ENCODE peak calls at places on chromosomes 3 and 15, in four cellular contexts. M is PC-3, N is HepG2, L is heart left ventricle. P is an unnamed sample. For H3K4me1, the result is how much of the 10 kb centered on the place peaks cover.

GRCh38 chr15:77030042-77030927 is 35.4 kb downstream of the PSTPIP1 start:
- DNase-seq in M (no peak), N (no peak), L (peak), P (no peak)

GRCh38 chr3:141532609-141533008 is 45.8 kb downstream of the RASA2 start:
- DNase-seq in M (no peak), N (no peak), L (no peak), P (no peak)

GRCh38 chr3:156892701-156893100 is 66.5 kb downstream of the LEKR1 start:
- DNase-seq in M (peak), N (peak), L (no peak), P (no peak)

GRCh38 chr3:162082516-162082915 is 585.9 kb downstream of the OTOL1 start:
- DNase-seq in M (no peak), N (no peak), L (no peak), P (no peak)

GRCh38 chr3:30011237-30011803 is 595.1 kb upstream of the TGFBR2 start:
- DNase-seq in M (peak), N (no peak), L (no peak), P (no peak)

GRCh38 chr3:81581966-81582599 is 179.4 kb downstream of the GBE1 start:
- DNase-seq in M (peak), N (peak), L (no peak), P (no peak)

GRCh38 chr15:74789741-74790079 is 7.8 kb downstream of the CSK start:
- DNase-seq in M (no peak), N (no peak), L (no peak), P (no peak)

GRCh38 chr15:45307230-45307924 is 55.3 kb downstream of the SLC28A2 start:
- DNase-seq in M (peak), N (peak), L (no peak), P (no peak)

GRCh38 chr3:2967851-2968250 is 142.3 kb downstream of the IL5RA start:
- DNase-seq in M (no peak), N (no peak), L (no peak), P (no peak)

GRCh38 chr3:50971487-50971924 is 296.8 kb downstream of the DOCK3 start:
- DNase-seq in M (peak), N (peak), L (no peak), P (peak)

GRCh38 chr3:113193298-113193697 is 18.1 kb upstream of the BOC start:
- DNase-seq in M (no peak), N (no peak), L (no peak), P (no peak)

GRCh38 chr3:76523337-76523736 is 516.6 kb upstream of the ROBO2 start:
- DNase-seq in M (no peak), N (no peak), L (no peak), P (no peak)

GRCh38 chr15:71634820-71635219 is 175.5 kb upstream of the NR2E3 start:
- DNase-seq in M (no peak), N (no peak), L (no peak), P (no peak)

GRCh38 chr3:100954990-100955389 is 38.2 kb downstream of the ABI3BP start:
- DNase-seq in M (peak), N (no peak), L (peak), P (no peak)

GRCh38 chr3:126014252-126014651 is 45.3 kb downstream of the ROPN1B start:
- DNase-seq in M (no peak), N (no peak), L (no peak), P (peak)

GRCh38 chr15:98807262-98807661 is 158.9 kb downstream of the IGF1R start:
- DNase-seq in M (no peak), N (no peak), L (no peak), P (no peak)

GRCh38 chr3:38648659-38649499 is 608 bp downstream of the SCN5A start:
- DNase-seq in M (no peak), N (no peak), L (no peak), P (no peak)

GRCh38 chr3:76352069-76352847 is 566.9 kb upstream of the ZNF717 start:
- DNase-seq in M (no peak), N (no peak), L (no peak), P (no peak)

GRCh38 chr3:15284121-15284889 is 48.1 kb downstream of the SH3BP5 start:
- DNase-seq in M (peak), N (no peak), L (peak), P (no peak)

GRCh38 chr15:32867313-32867626 is 149.5 kb downstream of the GREM1 start:
- DNase-seq in M (peak), N (no peak), L (no peak), P (no peak)

GRCh38 chr3:15319127-15319526 is 13.3 kb downstream of the SH3BP5 start:
- DNase-seq in M (no peak), N (no peak), L (no peak), P (no peak)

GRCh38 chr3:142065932-142066331 is 83.4 kb downstream of the TFDP2 start:
- DNase-seq in M (no peak), N (no peak), L (no peak), P (no peak)

GRCh38 chr3:15933439-15934144 is 135.8 kb upstream of the ANKRD28 start:
- DNase-seq in M (no peak), N (no peak), L (no peak), P (no peak)

GRCh38 chr15:75809986-75810750 is 33.1 kb upstream of the UBE2Q2 start:
- DNase-seq in M (peak), N (peak), L (no peak), P (no peak)

GRCh38 chr3:189664311-189664710 is 33.1 kb downstream of the TP63 start:
- DNase-seq in M (peak), N (no peak), L (no peak), P (no peak)

GRCh38 chr15:35000511-35000910 is 12.4 kb upstream of the ZNF770 start:
- DNase-seq in M (peak), N (no peak), L (no peak), P (no peak)

GRCh38 chr15:86568378-86568777 is 488.7 kb downstream of the AGBL1 start:
- DNase-seq in M (no peak), N (no peak), L (no peak), P (no peak)

GRCh38 chr3:128348805-128349531 is 117.7 kb downstream of the DNAJB8 start:
- DNase-seq in M (peak), N (no peak), L (no peak), P (no peak)

GRCh38 chr15:83206971-83207621 is 527 bp downstream of the HDGFL3 start:
- DNase-seq in M (peak), N (no peak), L (peak), P (no peak)

GRCh38 chr3:167394003-167394402 is 13.9 kb upstream of the ZBBX start:
- DNase-seq in M (peak), N (peak), L (no peak), P (no peak)

GRCh38 chr3:124748560-124749198 is 18.4 kb downstream of the UMPS start:
- DNase-seq in M (no peak), N (no peak), L (no peak), P (no peak)

DNA sequence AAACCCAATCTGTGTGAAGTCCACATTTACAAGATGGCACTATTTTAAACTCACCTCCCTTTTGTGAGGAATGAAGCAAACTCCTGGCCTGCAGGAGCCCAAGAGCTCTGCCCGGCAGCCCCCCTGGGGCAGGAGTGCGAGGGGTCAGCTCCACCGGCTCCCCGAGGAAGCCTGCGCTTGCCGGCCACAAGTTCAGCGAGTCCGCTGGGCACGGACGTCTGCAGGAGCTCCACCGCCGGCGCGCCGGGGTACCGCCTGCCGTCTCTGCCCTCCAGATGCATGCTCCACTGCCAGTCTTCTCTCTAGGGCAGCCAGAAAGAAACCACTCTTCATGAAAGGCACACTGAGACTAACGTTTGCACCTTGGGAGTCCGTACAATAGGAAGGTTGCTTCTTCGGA is 17.5 kb downstream of the OCA2 start:
- DNase-seq in M (no peak), N (no peak), L (no peak), P (no peak)
- H3K4me3 ChIP-seq in M (no peak), N (no peak), L (no peak), P (no peak)

DNA sequence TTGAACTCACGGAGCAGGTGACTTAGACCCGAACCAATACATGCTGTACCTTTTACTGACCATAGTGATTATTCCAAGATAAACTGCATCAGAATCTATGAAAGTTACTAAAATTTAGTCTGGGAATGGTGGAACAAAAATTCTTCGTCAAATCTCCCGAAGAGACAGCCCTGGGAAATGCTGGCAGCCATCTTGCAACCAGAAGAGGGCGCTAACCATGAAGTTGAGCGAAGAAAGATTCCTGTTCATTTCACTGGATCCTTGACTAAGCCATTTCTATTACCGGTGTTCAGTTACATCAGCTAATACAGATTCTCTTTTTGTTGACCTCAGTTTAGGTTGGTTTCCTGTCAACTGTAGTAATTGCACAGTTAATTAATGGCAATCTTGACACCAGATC is 199.6 kb downstream of the SLC9A9 start:
- DNase-seq in M (peak), N (no peak), L (no peak), P (no peak)
- TF ChIP-seq CTCF in M (peak), N (no peak), L (no peak), P (no peak)

DNA sequence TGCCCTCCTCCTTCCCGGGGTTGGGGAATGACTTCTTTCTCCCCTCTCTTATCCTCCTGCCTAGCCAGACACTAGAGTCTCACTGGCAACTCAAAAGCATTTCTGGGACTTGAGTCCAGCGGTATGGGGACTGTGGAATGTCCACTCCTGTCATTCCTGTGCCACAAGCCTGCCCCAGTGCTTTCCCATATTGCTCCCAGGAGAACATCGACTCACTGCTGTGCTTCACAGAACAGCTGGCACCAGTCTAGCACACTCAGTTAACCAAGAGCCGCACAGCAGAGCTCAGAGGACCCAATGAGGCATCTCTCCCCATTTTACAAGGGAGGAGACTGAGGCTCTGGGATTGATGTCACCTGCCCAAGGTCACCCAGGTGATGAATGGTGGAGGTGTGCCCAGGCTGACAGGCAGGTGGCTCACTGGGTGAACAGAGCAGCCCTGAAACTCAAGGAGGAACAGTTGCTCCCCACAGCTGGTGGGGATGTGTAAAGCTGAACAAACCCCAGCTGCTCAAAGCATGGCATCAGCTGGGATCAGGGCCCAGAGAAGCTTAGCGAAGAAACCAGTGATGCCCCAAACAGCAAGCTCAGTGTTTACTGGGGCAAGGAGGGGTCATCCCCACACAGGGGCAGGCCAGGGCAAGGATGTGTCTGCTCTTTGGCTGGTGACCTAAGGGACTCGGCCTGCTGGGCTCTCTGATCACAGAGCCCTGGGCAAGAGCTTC is 35.4 kb upstream of the DUSP7 start:
- DNase-seq in M (no peak), N (no peak), L (peak), P (no peak)
- H3K4me1 ChIP-seq in M (under half), N (under half), L (half or more), P (under half)

GRCh38 chr3:183578179-183578578 is 22.7 kb upstream of the KLHL6 start:
- DNase-seq in M (no peak), N (no peak), L (no peak), P (no peak)

GRCh38 chr3:183581496-183582155 is 26.1 kb upstream of the KLHL6 start:
- DNase-seq in M (no peak), N (no peak), L (no peak), P (no peak)

GRCh38 chr3:183576487-183577107 is 21.1 kb upstream of the KLHL6 start:
- DNase-seq in M (no peak), N (no peak), L (no peak), P (no peak)

GRCh38 chr3:183579967-183580720 is 24.6 kb upstream of the KLHL6 start:
- DNase-seq in M (no peak), N (no peak), L (peak), P (no peak)

GRCh38 chr3:183577336-183577735 is 21.8 kb upstream of the KLHL6 start:
- DNase-seq in M (no peak), N (no peak), L (no peak), P (no peak)
- H3K4me3 ChIP-seq in M (no peak), N (no peak), L (no peak), P (no peak)

GRCh38 chr15:96142498-96142897 is 188.0 kb upstream of the NR2F2 start:
- DNase-seq in M (no peak), N (no peak), L (no peak), P (no peak)
- TF ChIP-seq CTCF in M (no peak), N (no peak), L (no peak), P (no peak)

GRCh38 chr3:134364061-134364935 is 9.9 kb downstream of the AMOTL2 start:
- DNase-seq in M (peak), N (no peak), L (peak), P (peak)
- H3K4me1 ChIP-seq in M (under half), N (under half), L (half or more), P (half or more)

GRCh38 chr3:71066849-71067261 is 516.7 kb downstream of the FOXP1 start:
- DNase-seq in M (peak), N (no peak), L (peak), P (no peak)

GRCh38 chr3:71065764-71066013 is 517.8 kb downstream of the FOXP1 start:
- DNase-seq in M (no peak), N (no peak), L (no peak), P (no peak)

GRCh38 chr3:71067977-71068376 is 515.6 kb downstream of the FOXP1 start:
- DNase-seq in M (no peak), N (peak), L (no peak), P (no peak)

GRCh38 chr3:71064976-71065763 is 518.4 kb downstream of the FOXP1 start:
- DNase-seq in M (peak), N (peak), L (peak), P (peak)

GRCh38 chr3:71066356-71066755 is 517.2 kb downstream of the FOXP1 start:
- DNase-seq in M (peak), N (no peak), L (no peak), P (no peak)
- H3K4me3 ChIP-seq in M (peak), N (peak), L (peak), P (no peak)

DNA sequence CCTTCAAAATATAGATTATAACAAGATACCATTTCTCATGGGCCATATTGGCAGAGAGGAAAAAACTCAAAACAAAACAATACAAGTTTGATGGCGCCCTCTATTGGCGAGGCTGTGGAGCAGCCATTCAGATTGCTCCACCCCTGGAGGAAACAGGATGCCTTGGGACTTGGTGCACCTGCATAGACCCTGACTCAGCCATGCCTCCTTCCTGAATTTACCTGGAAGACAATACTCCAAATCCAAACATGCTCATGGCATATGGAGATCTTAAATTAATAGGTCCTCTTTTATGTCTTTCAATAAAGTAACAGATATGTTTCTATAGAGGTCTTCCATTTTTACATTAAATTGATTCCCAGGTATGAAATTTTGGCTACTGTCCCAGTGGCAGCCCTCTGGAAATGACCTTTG is 90.0 kb downstream of the APBA2 start:
- DNase-seq in M (peak), N (peak), L (no peak), P (no peak)
- TF ChIP-seq CTCF in M (peak), N (peak), L (peak), P (peak)